ENCODE peak calls at places on chromosomes 13 and 19, in five cellular contexts. One of them, this sample, is unnamed. For H3K27me3, the result is how much of the 10 kb centered on the place peaks cover.

GRCh38 chr13:33611016-33611805 is 206.7 kb upstream of the RFC3 start:
- DNase-seq in thyroid gland: peak
- DNase-seq in body of pancreas: peak
- DNase-seq in osteoblast: peak
- DNase-seq in mammary epithelial cell: no peak
- DNase-seq in this sample: no peak

GRCh38 chr19:19170053-19170945 is at the start of gene MEF2B:
- DNase-seq in thyroid gland: peak
- DNase-seq in body of pancreas: peak
- DNase-seq in osteoblast: peak
- DNase-seq in mammary epithelial cell: peak
- DNase-seq in this sample: no peak

GRCh38 chr19:3132971-3133792 is 2.7 kb upstream of the GNA15 start:
- DNase-seq in thyroid gland: no peak
- DNase-seq in body of pancreas: peak
- DNase-seq in osteoblast: peak
- DNase-seq in mammary epithelial cell: no peak
- DNase-seq in this sample: no peak

GRCh38 chr13:102234618-102235017 is 167.2 kb downstream of the FGF14 start:
- DNase-seq in thyroid gland: no peak
- DNase-seq in body of pancreas: no peak
- DNase-seq in osteoblast: no peak
- DNase-seq in mammary epithelial cell: peak
- DNase-seq in this sample: peak

GRCh38 chr13:103799028-103799427 is 732.8 kb upstream of the SLC10A2 start:
- DNase-seq in thyroid gland: no peak
- DNase-seq in body of pancreas: no peak
- DNase-seq in osteoblast: peak
- DNase-seq in mammary epithelial cell: no peak
- DNase-seq in this sample: no peak

GRCh38 chr13:97280478-97280877 is 58.3 kb downstream of the MBNL2 start:
- DNase-seq in thyroid gland: no peak
- DNase-seq in body of pancreas: no peak
- DNase-seq in osteoblast: no peak
- DNase-seq in mammary epithelial cell: no peak
- DNase-seq in this sample: no peak

GRCh38 chr13:55013051-55013450 is 1984.4 kb downstream of the OLFM4 start:
- DNase-seq in thyroid gland: no peak
- DNase-seq in body of pancreas: no peak
- DNase-seq in osteoblast: no peak
- DNase-seq in mammary epithelial cell: no peak
- DNase-seq in this sample: no peak

GRCh38 chr13:28657784-28658538 is 969 bp upstream of the POMP start:
- DNase-seq in thyroid gland: no peak
- DNase-seq in body of pancreas: no peak
- DNase-seq in osteoblast: no peak
- DNase-seq in mammary epithelial cell: peak
- DNase-seq in this sample: no peak

GRCh38 chr13:97631158-97631557 is 197.2 kb downstream of the RAP2A start:
- DNase-seq in thyroid gland: no peak
- DNase-seq in body of pancreas: no peak
- DNase-seq in osteoblast: no peak
- DNase-seq in mammary epithelial cell: no peak
- DNase-seq in this sample: no peak

GRCh38 chr19:18002347-18002850 is 5.6 kb upstream of the ARRDC2 start:
- DNase-seq in thyroid gland: no peak
- DNase-seq in body of pancreas: no peak
- DNase-seq in osteoblast: no peak
- DNase-seq in mammary epithelial cell: no peak
- DNase-seq in this sample: no peak

GRCh38 chr13:52051400-52051799 is 26.9 kb downstream of the UTP14C start:
- DNase-seq in thyroid gland: no peak
- DNase-seq in body of pancreas: no peak
- DNase-seq in osteoblast: no peak
- DNase-seq in mammary epithelial cell: no peak
- DNase-seq in this sample: no peak

GRCh38 chr13:112256716-112257497 is 119.2 kb upstream of the SPACA7 start:
- DNase-seq in thyroid gland: no peak
- DNase-seq in body of pancreas: no peak
- DNase-seq in osteoblast: no peak
- DNase-seq in mammary epithelial cell: no peak
- DNase-seq in this sample: no peak

GRCh38 chr13:93386191-93386590 is 159.6 kb downstream of the GPC6 start:
- DNase-seq in thyroid gland: no peak
- DNase-seq in body of pancreas: no peak
- DNase-seq in osteoblast: no peak
- DNase-seq in mammary epithelial cell: no peak
- DNase-seq in this sample: no peak

GRCh38 chr19:51345076-51345620 is 3.2 kb upstream of the VSIG10L start:
- DNase-seq in thyroid gland: no peak
- DNase-seq in body of pancreas: no peak
- DNase-seq in osteoblast: peak
- DNase-seq in mammary epithelial cell: no peak
- DNase-seq in this sample: no peak

GRCh38 chr13:112634102-112634501 is 46.1 kb upstream of the TUBGCP3 start:
- DNase-seq in thyroid gland: no peak
- DNase-seq in body of pancreas: no peak
- DNase-seq in osteoblast: no peak
- DNase-seq in mammary epithelial cell: no peak
- DNase-seq in this sample: no peak

GRCh38 chr19:27794444-27795042 is 1418.4 kb downstream of the UQCRFS1 start:
- DNase-seq in thyroid gland: no peak
- DNase-seq in body of pancreas: no peak
- DNase-seq in osteoblast: peak
- DNase-seq in mammary epithelial cell: peak
- DNase-seq in this sample: no peak

GRCh38 chr19:7685546-7686445 is 5.2 kb downstream of the TRAPPC5 start:
- DNase-seq in thyroid gland: no peak
- DNase-seq in body of pancreas: no peak
- DNase-seq in osteoblast: peak
- DNase-seq in mammary epithelial cell: no peak
- DNase-seq in this sample: no peak

GRCh38 chr13:90792335-90792734 is 555.2 kb upstream of the MIR17HG start:
- DNase-seq in thyroid gland: no peak
- DNase-seq in body of pancreas: no peak
- DNase-seq in osteoblast: no peak
- DNase-seq in mammary epithelial cell: peak
- DNase-seq in this sample: peak

GRCh38 chr13:50081106-50081898 is 66.1 kb downstream of the KCNRG start:
- DNase-seq in thyroid gland: peak
- DNase-seq in body of pancreas: peak
- DNase-seq in osteoblast: peak
- DNase-seq in mammary epithelial cell: no peak
- DNase-seq in this sample: peak

GRCh38 chr19:29170554-29170953 is 42.4 kb downstream of the UQCRFS1 start:
- DNase-seq in thyroid gland: no peak
- DNase-seq in body of pancreas: no peak
- DNase-seq in osteoblast: no peak
- DNase-seq in mammary epithelial cell: no peak
- DNase-seq in this sample: no peak

GRCh38 chr13:106524108-106524507 is 11.4 kb downstream of the EFNB2 start:
- DNase-seq in thyroid gland: no peak
- DNase-seq in body of pancreas: no peak
- DNase-seq in osteoblast: no peak
- DNase-seq in mammary epithelial cell: no peak
- DNase-seq in this sample: no peak

GRCh38 chr13:27997904-27998522 is 9.5 kb upstream of the URAD start:
- DNase-seq in thyroid gland: peak
- DNase-seq in body of pancreas: peak
- DNase-seq in osteoblast: no peak
- DNase-seq in mammary epithelial cell: peak
- DNase-seq in this sample: no peak

GRCh38 chr13:39036212-39036611 is 1.7 kb downstream of the PROSER1 start:
- DNase-seq in thyroid gland: peak
- DNase-seq in body of pancreas: peak
- DNase-seq in osteoblast: no peak
- DNase-seq in mammary epithelial cell: peak
- DNase-seq in this sample: peak

GRCh38 chr13:39483326-39483725 is 119.7 kb downstream of the LHFPL6 start:
- DNase-seq in thyroid gland: no peak
- DNase-seq in body of pancreas: no peak
- DNase-seq in osteoblast: no peak
- DNase-seq in mammary epithelial cell: peak
- DNase-seq in this sample: no peak

GRCh38 chr13:80473695-80474094 is 132.8 kb upstream of the SPRY2 start:
- DNase-seq in thyroid gland: peak
- DNase-seq in body of pancreas: no peak
- DNase-seq in osteoblast: no peak
- DNase-seq in mammary epithelial cell: peak
- DNase-seq in this sample: peak

GRCh38 chr13:36666482-36667264 is 7.1 kb upstream of the SERTM1 start:
- DNase-seq in thyroid gland: no peak
- DNase-seq in body of pancreas: no peak
- DNase-seq in osteoblast: no peak
- DNase-seq in mammary epithelial cell: no peak
- DNase-seq in this sample: no peak

DNA sequence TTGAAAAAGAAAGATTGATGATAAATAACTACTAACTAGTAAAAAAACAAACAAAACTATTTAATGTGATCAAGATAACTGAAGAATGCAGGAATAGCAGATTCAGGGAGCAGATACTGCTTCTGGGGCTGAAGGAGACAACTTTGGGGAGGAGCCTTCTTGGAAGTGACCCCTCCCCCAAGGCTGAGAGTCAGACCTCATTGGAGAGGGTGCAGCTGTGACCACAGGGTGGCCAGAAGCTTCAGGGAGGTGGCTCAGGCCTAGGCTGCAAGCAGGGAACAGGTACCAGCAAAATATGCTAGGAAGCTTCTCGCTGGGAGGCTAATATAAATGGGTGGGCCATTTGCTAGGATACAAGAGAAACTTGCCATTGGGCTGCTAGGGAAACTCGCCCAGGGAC is 149.9 kb downstream of the MYO16 start:
- DNase-seq in thyroid gland: no peak
- DNase-seq in body of pancreas: no peak
- DNase-seq in osteoblast: no peak
- DNase-seq in mammary epithelial cell: no peak
- DNase-seq in this sample: no peak
- TF ChIP-seq CTCF in thyroid gland: no peak
- TF ChIP-seq CTCF in body of pancreas: no peak
- TF ChIP-seq CTCF in osteoblast: no peak
- TF ChIP-seq CTCF in mammary epithelial cell: no peak
- TF ChIP-seq CTCF in this sample: no peak

DNA sequence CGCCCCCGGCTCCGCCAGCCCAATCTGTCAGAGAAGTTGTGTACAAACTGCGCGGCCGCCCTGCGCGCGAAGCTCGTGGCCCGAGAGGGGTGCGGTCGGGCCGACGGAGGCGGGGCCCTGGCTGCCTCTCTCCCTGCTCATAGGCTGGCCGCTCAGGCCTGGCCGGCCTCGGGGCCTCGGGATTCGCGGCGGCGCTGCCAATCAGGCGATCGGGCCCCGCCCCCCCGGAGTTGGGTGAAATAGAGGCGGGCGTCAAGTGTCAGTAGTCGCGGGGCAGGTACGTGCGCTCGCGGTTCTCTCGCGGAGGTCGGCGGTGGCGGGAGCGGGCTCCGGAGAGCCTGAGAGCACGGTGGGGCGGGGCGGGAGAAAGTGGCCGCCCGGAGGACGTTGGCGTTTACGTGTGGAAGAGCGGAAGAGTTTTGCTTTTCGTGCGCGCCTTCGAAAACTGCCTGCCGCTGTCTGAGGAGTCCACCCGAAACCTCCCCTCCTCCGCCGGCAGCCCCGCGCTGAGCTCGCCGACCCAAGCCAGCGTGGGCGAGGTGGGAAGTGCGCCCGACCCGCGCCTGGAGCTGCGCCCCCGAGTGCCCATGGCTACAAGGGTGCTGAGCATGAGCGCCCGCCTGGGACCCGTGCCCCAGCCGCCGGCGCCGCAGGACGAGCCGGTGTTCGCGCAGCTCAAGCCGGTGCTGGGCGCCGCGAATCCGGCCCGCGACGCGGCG is at the start of gene KLF5:
- DNase-seq in thyroid gland: peak
- DNase-seq in body of pancreas: peak
- DNase-seq in osteoblast: peak
- DNase-seq in mammary epithelial cell: peak
- DNase-seq in this sample: peak
- H3K27me3 ChIP-seq in thyroid gland: under half
- H3K27me3 ChIP-seq in body of pancreas: under half
- H3K27me3 ChIP-seq in osteoblast: under half
- H3K27me3 ChIP-seq in mammary epithelial cell: under half
- H3K27me3 ChIP-seq in this sample: under half

DNA sequence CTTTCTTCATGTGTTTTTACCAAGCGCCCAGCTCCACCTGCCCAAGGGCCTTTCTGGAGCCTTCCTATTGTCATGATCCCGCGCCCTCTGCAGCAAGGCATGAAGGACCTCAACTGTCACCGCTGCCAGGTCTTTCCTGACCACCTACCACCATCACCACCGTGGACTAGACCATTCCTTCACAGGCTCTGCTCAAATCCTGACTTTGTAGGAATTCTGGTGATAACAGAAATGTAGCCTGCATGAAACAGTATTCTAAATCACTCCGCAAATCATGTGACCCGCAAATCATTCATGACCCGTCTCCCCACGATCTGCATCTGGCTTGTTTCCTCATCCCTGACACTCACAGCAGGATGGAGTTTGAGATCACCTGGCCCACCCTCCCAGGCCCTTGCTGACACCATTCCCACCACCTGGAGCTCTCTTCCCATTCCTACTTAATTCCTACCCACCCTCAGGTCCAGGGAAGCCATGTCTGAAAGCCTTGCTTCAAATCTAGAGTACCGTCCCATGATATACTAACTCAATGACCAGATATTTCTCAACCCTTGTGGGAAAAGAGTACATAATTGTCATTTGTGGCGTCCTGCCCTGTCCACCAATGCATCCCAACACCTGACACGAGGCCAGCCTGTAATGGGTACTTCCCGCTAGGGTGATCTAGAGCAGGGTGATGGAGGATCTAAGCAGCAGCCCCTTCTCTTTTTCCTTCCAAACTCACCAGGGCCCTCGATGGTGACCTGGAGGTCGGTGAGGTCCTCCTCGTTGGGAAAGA is 1.3 kb downstream of the UBE2S start:
- DNase-seq in thyroid gland: no peak
- DNase-seq in body of pancreas: no peak
- DNase-seq in osteoblast: peak
- DNase-seq in mammary epithelial cell: no peak
- DNase-seq in this sample: no peak
- H3K27ac ChIP-seq in thyroid gland: no peak
- H3K27ac ChIP-seq in body of pancreas: no peak
- H3K27ac ChIP-seq in osteoblast: peak
- H3K27ac ChIP-seq in mammary epithelial cell: peak
- H3K27ac ChIP-seq in this sample: no peak

GRCh38 chr19:5273782-5274181 is 66.8 kb downstream of the PTPRS start:
- DNase-seq in thyroid gland: no peak
- DNase-seq in body of pancreas: no peak
- DNase-seq in osteoblast: peak
- DNase-seq in mammary epithelial cell: no peak
- DNase-seq in this sample: peak

GRCh38 chr19:5268801-5269200 is 71.8 kb downstream of the PTPRS start:
- DNase-seq in thyroid gland: no peak
- DNase-seq in body of pancreas: no peak
- DNase-seq in osteoblast: peak
- DNase-seq in mammary epithelial cell: no peak
- DNase-seq in this sample: no peak

GRCh38 chr19:5269926-5270325 is 70.7 kb downstream of the PTPRS start:
- DNase-seq in thyroid gland: no peak
- DNase-seq in body of pancreas: no peak
- DNase-seq in osteoblast: peak
- DNase-seq in mammary epithelial cell: no peak
- DNase-seq in this sample: no peak

GRCh38 chr19:5269279-5269678 is 71.3 kb downstream of the PTPRS start:
- DNase-seq in thyroid gland: no peak
- DNase-seq in body of pancreas: no peak
- DNase-seq in osteoblast: peak
- DNase-seq in mammary epithelial cell: no peak
- DNase-seq in this sample: no peak

GRCh38 chr19:5271145-5271544 is 69.5 kb downstream of the PTPRS start:
- DNase-seq in thyroid gland: no peak
- DNase-seq in body of pancreas: no peak
- DNase-seq in osteoblast: peak
- DNase-seq in mammary epithelial cell: no peak
- DNase-seq in this sample: no peak
- TF ChIP-seq CTCF in thyroid gland: no peak
- TF ChIP-seq CTCF in body of pancreas: no peak
- TF ChIP-seq CTCF in osteoblast: peak
- TF ChIP-seq CTCF in mammary epithelial cell: peak
- TF ChIP-seq CTCF in this sample: peak